ENCODE peak calls at places on chromosomes 5 and 9, in nine cellular contexts. One of them, this sample, is unnamed.

GRCh38 chr5:36669015-36669651 is 62.7 kb downstream of the SLC1A3 start:
- DNase-seq in lower leg skin: no peak
- DNase-seq in gastrocnemius medialis: no peak
- DNase-seq in heart left ventricle: no peak
- DNase-seq in GM12891: no peak
- DNase-seq in tibial nerve: no peak
- DNase-seq in body of pancreas: no peak
- DNase-seq in GM12892: no peak
- DNase-seq in right lobe of liver: no peak
- DNase-seq in this sample: no peak

GRCh38 chr5:175092691-175093090 is 351.3 kb downstream of the DRD1 start:
- DNase-seq in gastrocnemius medialis: no peak
- DNase-seq in GM12892: no peak
- DNase-seq in lower leg skin: no peak
- DNase-seq in GM12891: no peak
- DNase-seq in tibial nerve: no peak
- DNase-seq in body of pancreas: no peak
- DNase-seq in right lobe of liver: no peak
- DNase-seq in heart left ventricle: no peak
- DNase-seq in this sample: no peak

GRCh38 chr5:84393969-84394368 is 9.3 kb upstream of the EDIL3 start:
- DNase-seq in body of pancreas: no peak
- DNase-seq in tibial nerve: no peak
- DNase-seq in heart left ventricle: no peak
- DNase-seq in right lobe of liver: no peak
- DNase-seq in lower leg skin: no peak
- DNase-seq in GM12892: no peak
- DNase-seq in gastrocnemius medialis: no peak
- DNase-seq in GM12891: no peak
- DNase-seq in this sample: no peak

GRCh38 chr5:81826128-81826527 is 75.2 kb upstream of the SSBP2 start:
- DNase-seq in GM12891: no peak
- DNase-seq in heart left ventricle: no peak
- DNase-seq in right lobe of liver: no peak
- DNase-seq in tibial nerve: no peak
- DNase-seq in lower leg skin: no peak
- DNase-seq in gastrocnemius medialis: no peak
- DNase-seq in body of pancreas: no peak
- DNase-seq in GM12892: no peak
- DNase-seq in this sample: no peak

GRCh38 chr5:68441309-68441708 is 225.8 kb downstream of the PIK3R1 start:
- DNase-seq in body of pancreas: no peak
- DNase-seq in GM12892: no peak
- DNase-seq in gastrocnemius medialis: no peak
- DNase-seq in lower leg skin: no peak
- DNase-seq in tibial nerve: no peak
- DNase-seq in heart left ventricle: no peak
- DNase-seq in GM12891: no peak
- DNase-seq in right lobe of liver: no peak
- DNase-seq in this sample: no peak

GRCh38 chr9:23683476-23684095 is 142.5 kb downstream of the ELAVL2 start:
- DNase-seq in gastrocnemius medialis: no peak
- DNase-seq in GM12891: no peak
- DNase-seq in tibial nerve: no peak
- DNase-seq in GM12892: no peak
- DNase-seq in heart left ventricle: no peak
- DNase-seq in body of pancreas: no peak
- DNase-seq in right lobe of liver: no peak
- DNase-seq in lower leg skin: no peak
- DNase-seq in this sample: no peak

GRCh38 chr5:117665121-117665520 is 1090.5 kb upstream of the SEMA6A start:
- DNase-seq in tibial nerve: no peak
- DNase-seq in body of pancreas: no peak
- DNase-seq in heart left ventricle: no peak
- DNase-seq in GM12891: no peak
- DNase-seq in GM12892: no peak
- DNase-seq in right lobe of liver: no peak
- DNase-seq in lower leg skin: no peak
- DNase-seq in gastrocnemius medialis: no peak
- DNase-seq in this sample: no peak

GRCh38 chr9:32841314-32841713 is 58.0 kb downstream of the TMEM215 start:
- DNase-seq in GM12892: no peak
- DNase-seq in right lobe of liver: no peak
- DNase-seq in tibial nerve: no peak
- DNase-seq in body of pancreas: no peak
- DNase-seq in heart left ventricle: no peak
- DNase-seq in lower leg skin: no peak
- DNase-seq in GM12891: no peak
- DNase-seq in gastrocnemius medialis: no peak
- DNase-seq in this sample: no peak

GRCh38 chr5:143682221-143682620 is 129.7 kb upstream of the HMHB1 start:
- DNase-seq in right lobe of liver: no peak
- DNase-seq in GM12891: no peak
- DNase-seq in heart left ventricle: no peak
- DNase-seq in GM12892: no peak
- DNase-seq in lower leg skin: no peak
- DNase-seq in tibial nerve: no peak
- DNase-seq in gastrocnemius medialis: no peak
- DNase-seq in body of pancreas: no peak
- DNase-seq in this sample: no peak

GRCh38 chr5:72256536-72256935 is 63.5 kb downstream of the MRPS27 start:
- DNase-seq in lower leg skin: no peak
- DNase-seq in GM12891: no peak
- DNase-seq in heart left ventricle: no peak
- DNase-seq in right lobe of liver: no peak
- DNase-seq in gastrocnemius medialis: no peak
- DNase-seq in tibial nerve: no peak
- DNase-seq in body of pancreas: no peak
- DNase-seq in GM12892: no peak
- DNase-seq in this sample: no peak

GRCh38 chr5:69368458-69369368 is 607 bp downstream of the AK6 start:
- DNase-seq in GM12892: no peak
- DNase-seq in tibial nerve: peak; percentile 7
- DNase-seq in right lobe of liver: no peak
- DNase-seq in gastrocnemius medialis: no peak
- DNase-seq in lower leg skin: no peak
- DNase-seq in heart left ventricle: no peak
- DNase-seq in GM12891: no peak
- DNase-seq in body of pancreas: no peak
- DNase-seq in this sample: no peak

GRCh38 chr9:75228893-75229292 is 140.6 kb downstream of the OSTF1 start:
- DNase-seq in body of pancreas: no peak
- DNase-seq in GM12891: no peak
- DNase-seq in heart left ventricle: no peak
- DNase-seq in gastrocnemius medialis: no peak
- DNase-seq in GM12892: no peak
- DNase-seq in lower leg skin: no peak
- DNase-seq in right lobe of liver: no peak
- DNase-seq in tibial nerve: no peak
- DNase-seq in this sample: no peak

GRCh38 chr9:75231167-75231566 is 142.9 kb downstream of the OSTF1 start:
- DNase-seq in right lobe of liver: no peak
- DNase-seq in tibial nerve: no peak
- DNase-seq in GM12891: no peak
- DNase-seq in lower leg skin: no peak
- DNase-seq in heart left ventricle: no peak
- DNase-seq in gastrocnemius medialis: no peak
- DNase-seq in GM12892: no peak
- DNase-seq in body of pancreas: no peak
- DNase-seq in this sample: no peak

GRCh38 chr9:75230469-75230868 is 142.2 kb downstream of the OSTF1 start:
- DNase-seq in heart left ventricle: no peak
- DNase-seq in lower leg skin: no peak
- DNase-seq in body of pancreas: no peak
- DNase-seq in gastrocnemius medialis: no peak
- DNase-seq in right lobe of liver: no peak
- DNase-seq in tibial nerve: no peak
- DNase-seq in GM12891: no peak
- DNase-seq in GM12892: no peak
- DNase-seq in this sample: no peak

GRCh38 chr9:75226403-75227139 is 138.3 kb downstream of the OSTF1 start:
- DNase-seq in heart left ventricle: no peak
- DNase-seq in gastrocnemius medialis: no peak
- DNase-seq in GM12892: no peak
- DNase-seq in lower leg skin: no peak
- DNase-seq in tibial nerve: no peak
- DNase-seq in GM12891: no peak
- DNase-seq in body of pancreas: no peak
- DNase-seq in right lobe of liver: no peak
- DNase-seq in this sample: no peak

GRCh38 chr9:75229605-75230332 is 141.5 kb downstream of the OSTF1 start:
- DNase-seq in tibial nerve: no peak
- DNase-seq in GM12891: no peak
- DNase-seq in GM12892: no peak
- DNase-seq in gastrocnemius medialis: no peak
- DNase-seq in right lobe of liver: peak; percentile 69
- DNase-seq in heart left ventricle: no peak
- DNase-seq in lower leg skin: peak; percentile 68
- DNase-seq in body of pancreas: peak; percentile 90
- DNase-seq in this sample: peak; percentile 81
- TF ChIP-seq POLR2A in tibial nerve: no peak
- TF ChIP-seq POLR2A in GM12891: no peak
- TF ChIP-seq POLR2A in GM12892: no peak
- TF ChIP-seq POLR2A in gastrocnemius medialis: no peak
- TF ChIP-seq POLR2A in right lobe of liver: no peak
- TF ChIP-seq POLR2A in heart left ventricle: no peak
- TF ChIP-seq POLR2A in lower leg skin: no peak
- TF ChIP-seq POLR2A in body of pancreas: no peak
- TF ChIP-seq POLR2A in this sample: no peak

GRCh38 chr9:101433229-101433628 is 2.3 kb downstream of the ALDOB start:
- DNase-seq in gastrocnemius medialis: no peak
- DNase-seq in right lobe of liver: no peak
- DNase-seq in GM12892: no peak
- DNase-seq in GM12891: no peak
- DNase-seq in heart left ventricle: no peak
- DNase-seq in body of pancreas: no peak
- DNase-seq in tibial nerve: no peak
- DNase-seq in lower leg skin: no peak
- DNase-seq in this sample: no peak
- TF ChIP-seq POLR2A in gastrocnemius medialis: no peak
- TF ChIP-seq POLR2A in right lobe of liver: peak; percentile 72
- TF ChIP-seq POLR2A in GM12892: no peak
- TF ChIP-seq POLR2A in GM12891: no peak
- TF ChIP-seq POLR2A in heart left ventricle: no peak
- TF ChIP-seq POLR2A in body of pancreas: no peak
- TF ChIP-seq POLR2A in tibial nerve: no peak
- TF ChIP-seq POLR2A in lower leg skin: no peak
- TF ChIP-seq POLR2A in this sample: no peak

DNA sequence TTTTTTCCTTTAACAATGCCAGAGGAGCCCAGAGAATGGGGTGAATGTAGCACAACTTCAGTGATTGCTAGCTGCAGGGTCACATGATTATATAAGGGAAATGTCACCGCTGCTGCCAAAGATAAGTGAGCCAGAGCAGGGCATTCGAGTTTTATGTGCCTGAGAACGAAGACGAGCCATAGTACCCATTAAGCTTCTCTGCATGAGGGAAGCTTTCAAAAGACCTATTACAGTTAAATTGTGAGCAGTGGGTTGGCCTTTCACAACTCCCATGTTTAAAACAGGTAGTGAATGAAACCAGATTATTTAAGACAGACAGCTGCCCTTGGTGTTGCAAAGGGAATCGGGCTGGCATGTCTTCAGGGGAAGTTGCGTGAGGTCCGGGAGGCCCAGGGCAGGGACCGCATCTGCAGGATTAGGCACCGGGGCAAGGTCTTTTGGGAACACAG is 82.4 kb upstream of the TNFAIP8 start:
- DNase-seq in tibial nerve: no peak
- DNase-seq in GM12892: no peak
- DNase-seq in gastrocnemius medialis: no peak
- DNase-seq in right lobe of liver: no peak
- DNase-seq in lower leg skin: no peak
- DNase-seq in body of pancreas: peak; percentile 48
- DNase-seq in GM12891: no peak
- DNase-seq in heart left ventricle: peak; percentile 31
- DNase-seq in this sample: peak; percentile 10
- TF ChIP-seq POLR2A in tibial nerve: no peak
- TF ChIP-seq POLR2A in GM12892: no peak
- TF ChIP-seq POLR2A in gastrocnemius medialis: no peak
- TF ChIP-seq POLR2A in right lobe of liver: no peak
- TF ChIP-seq POLR2A in lower leg skin: no peak
- TF ChIP-seq POLR2A in body of pancreas: no peak
- TF ChIP-seq POLR2A in GM12891: no peak
- TF ChIP-seq POLR2A in heart left ventricle: no peak
- TF ChIP-seq POLR2A in this sample: no peak

GRCh38 chr9:98798254-98798653 is 1.9 kb upstream of the ANKS6 start:
- DNase-seq in lower leg skin: no peak
- DNase-seq in GM12892: no peak
- DNase-seq in GM12891: no peak
- DNase-seq in heart left ventricle: no peak
- DNase-seq in body of pancreas: no peak
- DNase-seq in tibial nerve: no peak
- DNase-seq in right lobe of liver: no peak
- DNase-seq in gastrocnemius medialis: no peak
- DNase-seq in this sample: no peak

GRCh38 chr9:98797491-98797890 is 1.1 kb upstream of the ANKS6 start:
- DNase-seq in GM12892: no peak
- DNase-seq in GM12891: no peak
- DNase-seq in lower leg skin: no peak
- DNase-seq in body of pancreas: no peak
- DNase-seq in tibial nerve: no peak
- DNase-seq in right lobe of liver: no peak
- DNase-seq in heart left ventricle: no peak
- DNase-seq in gastrocnemius medialis: no peak
- DNase-seq in this sample: no peak

GRCh38 chr9:98795970-98796363 is 388 bp downstream of the ANKS6 start:
- DNase-seq in lower leg skin: no peak
- DNase-seq in GM12892: no peak
- DNase-seq in right lobe of liver: peak; percentile 43
- DNase-seq in tibial nerve: no peak
- DNase-seq in gastrocnemius medialis: no peak
- DNase-seq in body of pancreas: peak; percentile 60
- DNase-seq in GM12891: no peak
- DNase-seq in heart left ventricle: peak; percentile 42
- DNase-seq in this sample: peak; percentile 92

GRCh38 chr9:98795295-98795955 is 930 bp downstream of the ANKS6 start:
- DNase-seq in heart left ventricle: no peak
- DNase-seq in GM12891: no peak
- DNase-seq in body of pancreas: no peak
- DNase-seq in tibial nerve: no peak
- DNase-seq in GM12892: no peak
- DNase-seq in gastrocnemius medialis: no peak
- DNase-seq in lower leg skin: no peak
- DNase-seq in right lobe of liver: no peak
- DNase-seq in this sample: no peak

DNA sequence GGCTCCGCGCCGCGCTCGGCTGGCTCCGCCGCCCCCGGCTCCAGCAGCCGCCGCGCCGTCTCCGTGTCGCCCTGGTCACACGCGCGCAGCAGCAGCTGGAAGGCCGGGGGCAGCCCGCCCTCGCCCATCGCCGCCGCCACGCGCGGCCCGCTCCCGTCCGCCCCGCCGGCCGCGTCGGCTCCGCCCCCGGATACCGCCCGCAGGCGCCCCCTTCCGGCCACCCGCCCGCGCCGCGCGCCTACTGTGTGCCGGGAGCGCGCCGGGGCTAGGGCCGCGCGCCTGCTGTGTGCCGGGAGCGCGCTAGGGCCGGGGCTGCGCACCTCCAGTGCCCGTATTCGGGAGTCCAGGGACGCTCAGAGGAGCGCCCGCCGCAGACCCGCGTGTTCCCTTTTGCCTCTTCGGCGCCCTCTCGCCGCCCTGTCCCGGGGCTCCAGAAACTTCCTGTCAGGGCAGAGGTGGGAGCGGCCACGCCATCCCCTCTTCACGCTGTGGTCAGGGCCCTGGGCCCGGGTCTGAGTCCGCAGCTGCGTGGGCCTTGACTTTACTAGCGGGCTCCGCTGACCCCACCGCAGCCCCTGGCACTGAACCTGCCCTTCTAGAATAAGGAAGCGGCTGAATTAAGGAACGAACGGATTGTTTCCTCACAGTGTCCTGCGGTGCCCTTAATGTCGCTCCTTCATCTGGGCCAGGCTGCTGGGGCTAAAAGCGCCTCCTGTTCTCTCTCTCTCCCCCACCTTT is at the start of gene ANKS6:
- DNase-seq in GM12892: peak; percentile 66
- DNase-seq in GM12891: peak; percentile 91
- DNase-seq in heart left ventricle: peak; percentile 84
- DNase-seq in lower leg skin: no peak
- DNase-seq in tibial nerve: peak; percentile 77
- DNase-seq in right lobe of liver: peak; percentile 83
- DNase-seq in body of pancreas: peak; percentile 90
- DNase-seq in gastrocnemius medialis: peak; percentile 49
- DNase-seq in this sample: peak; percentile 81
- TF ChIP-seq POLR2A in GM12892: no peak
- TF ChIP-seq POLR2A in GM12891: no peak
- TF ChIP-seq POLR2A in heart left ventricle: no peak
- TF ChIP-seq POLR2A in lower leg skin: no peak
- TF ChIP-seq POLR2A in tibial nerve: peak; percentile 29
- TF ChIP-seq POLR2A in right lobe of liver: no peak
- TF ChIP-seq POLR2A in body of pancreas: peak; percentile 53
- TF ChIP-seq POLR2A in gastrocnemius medialis: peak; percentile 48
- TF ChIP-seq POLR2A in this sample: no peak